ENCODE peak calls at places on chromosomes 2 and 18, in nine cellular contexts. P is mammary epithelial cell; H is fibroblast of lung; J is adipocyte; V is body of pancreas; K is cardiac muscle cell; S is effector memory CD4-positive, alpha-beta T cell; U is endodermal cell; G is lower lobe of right lung. I is an unnamed sample. For H3K4me1, the result is how much of the 10 kb centered on the place peaks cover.

GRCh38 chr2:161983010-161983651 is 90.9 kb downstream of the DPP4 start:
- DNase-seq in P (no peak), H (no peak), J (no peak), V (no peak), K (no peak), S (no peak), U (no peak), G (no peak), I (no peak)

GRCh38 chr18:42137671-42138375 is 182.8 kb downstream of the PIK3C3 start:
- DNase-seq in P (no peak), H (no peak), J (no peak), V (no peak), K (no peak), S (no peak), U (no peak), G (no peak), I (no peak)

GRCh38 chr2:14255135-14255820 is 377.2 kb upstream of the LRATD1 start:
- DNase-seq in P (no peak), H (no peak), J (no peak), V (no peak), K (no peak), S (no peak), U (peak), G (no peak), I (no peak)

GRCh38 chr2:95354469-95354901 is 48.0 kb upstream of the FAHD2A start:
- DNase-seq in P (no peak), H (no peak), J (no peak), V (no peak), K (no peak), S (no peak), U (peak), G (no peak), I (no peak)

GRCh38 chr2:181673178-181673577 is 7.1 kb downstream of the NEUROD1 start:
- DNase-seq in P (no peak), H (no peak), J (no peak), V (no peak), K (no peak), S (no peak), U (no peak), G (no peak), I (no peak)

GRCh38 chr18:614980-615607 is 18.3 kb downstream of the CLUL1 start:
- DNase-seq in P (no peak), H (no peak), J (peak), V (peak), K (no peak), S (no peak), U (no peak), G (no peak), I (no peak)

GRCh38 chr2:149449017-149449416 is 118.6 kb downstream of the LYPD6 start:
- DNase-seq in P (no peak), H (no peak), J (no peak), V (no peak), K (no peak), S (no peak), U (no peak), G (no peak), I (no peak)

GRCh38 chr2:69007169-69007568 is 5.8 kb upstream of the ANTXR1 start:
- DNase-seq in P (no peak), H (peak), J (peak), V (no peak), K (no peak), S (no peak), U (no peak), G (no peak), I (no peak)

GRCh38 chr2:45974762-45975408 is 322.3 kb upstream of the EPAS1 start:
- DNase-seq in P (no peak), H (no peak), J (no peak), V (no peak), K (no peak), S (no peak), U (no peak), G (no peak), I (no peak)

GRCh38 chr2:240916571-240917008 is 10.5 kb downstream of the CROCC2 start:
- DNase-seq in P (no peak), H (peak), J (peak), V (peak), K (peak), S (no peak), U (peak), G (peak), I (no peak)

GRCh38 chr18:70671889-70672551 is 383.2 kb downstream of the SOCS6 start:
- DNase-seq in P (no peak), H (no peak), J (no peak), V (no peak), K (no peak), S (no peak), U (no peak), G (no peak), I (no peak)

GRCh38 chr2:188065386-188065785 is 226.3 kb upstream of the GULP1 start:
- DNase-seq in P (no peak), H (no peak), J (no peak), V (no peak), K (no peak), S (no peak), U (no peak), G (no peak), I (no peak)

GRCh38 chr2:207625014-207625755 is at the start of gene METTL21A:
- DNase-seq in P (peak), H (peak), J (peak), V (peak), K (peak), S (peak), U (peak), G (peak), I (peak)

GRCh38 chr18:13608791-13609552 is 117.4 kb downstream of the FAM210A start:
- DNase-seq in P (no peak), H (no peak), J (no peak), V (no peak), K (peak), S (no peak), U (no peak), G (no peak), I (no peak)

GRCh38 chr2:9710311-9710710 is 79.5 kb upstream of the YWHAQ start:
- DNase-seq in P (peak), H (peak), J (no peak), V (no peak), K (no peak), S (no peak), U (no peak), G (no peak), I (no peak)

GRCh38 chr2:236604971-236605734 is 35.5 kb downstream of the ACKR3 start:
- DNase-seq in P (no peak), H (peak), J (no peak), V (no peak), K (no peak), S (no peak), U (no peak), G (no peak), I (no peak)

GRCh38 chr2:157932480-157933205 is 56.5 kb upstream of the ACVR1 start:
- DNase-seq in P (no peak), H (peak), J (no peak), V (no peak), K (no peak), S (no peak), U (peak), G (no peak), I (no peak)

GRCh38 chr2:217711236-217711635 is 291.6 kb downstream of the TNS1 start:
- DNase-seq in P (no peak), H (peak), J (peak), V (no peak), K (no peak), S (no peak), U (no peak), G (no peak), I (no peak)

GRCh38 chr2:50872543-50872942 is 159.4 kb downstream of the NRXN1 start:
- DNase-seq in P (no peak), H (no peak), J (no peak), V (no peak), K (no peak), S (no peak), U (peak), G (no peak), I (no peak)

GRCh38 chr2:71068218-71069035 is at the start of gene NAGK:
- DNase-seq in P (peak), H (peak), J (peak), V (peak), K (peak), S (peak), U (peak), G (peak), I (peak)
- H3K4me1 ChIP-seq in P (half or more), H (under half), J (under half), V (under half), K (under half), S (under half), U (under half), G (half or more), I (under half)

DNA sequence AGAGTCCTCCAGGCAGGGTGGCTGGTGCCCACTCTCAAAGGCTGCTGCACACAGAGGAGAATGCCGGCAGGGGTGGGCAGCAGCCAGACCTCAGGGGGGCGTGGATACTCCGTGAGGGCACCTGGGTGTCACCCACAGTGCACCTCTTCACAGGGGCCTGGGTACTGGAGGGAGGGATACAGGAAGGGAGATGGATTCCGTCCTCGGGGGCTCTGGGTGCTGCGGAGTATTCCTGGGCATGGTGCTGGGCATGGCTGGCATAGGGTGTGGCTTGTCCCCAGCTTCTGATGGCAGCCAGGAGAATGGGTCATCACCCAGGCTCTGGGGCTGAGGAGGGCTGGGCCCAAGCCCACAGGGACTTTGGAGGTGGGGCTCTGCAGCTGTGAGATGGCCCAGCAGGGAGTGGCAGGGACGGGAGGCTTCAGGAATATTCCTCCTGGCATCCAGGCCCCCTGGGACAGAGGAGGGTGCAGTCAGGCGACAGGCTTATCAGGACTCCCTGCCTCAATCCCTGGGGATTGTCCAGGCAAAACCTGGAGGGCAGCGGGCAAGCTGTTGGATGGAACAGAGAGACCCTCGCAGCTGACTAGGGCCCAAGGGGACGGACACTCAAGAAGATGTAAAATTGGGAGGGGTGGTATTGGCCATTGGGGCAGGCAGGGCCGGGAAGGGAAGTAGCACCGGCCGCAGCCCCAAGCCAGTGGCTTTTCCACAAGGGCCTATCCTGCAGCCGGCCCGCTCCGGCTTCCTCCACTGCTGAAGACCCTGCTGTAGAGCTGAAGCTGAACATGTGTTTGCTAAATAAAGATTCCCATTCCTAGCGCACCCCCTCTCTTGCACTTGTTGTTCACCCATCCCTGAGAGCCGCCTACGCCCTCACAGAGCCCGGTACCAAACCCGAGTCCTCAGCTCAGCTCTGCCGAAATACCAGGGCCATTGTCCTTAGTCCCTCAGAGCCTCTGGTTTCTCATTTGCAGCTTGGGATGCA is 5.7 kb upstream of the KLHL30 start:
- DNase-seq in P (no peak), H (no peak), J (no peak), V (no peak), K (no peak), S (no peak), U (no peak), G (peak), I (no peak)
- H3K4me1 ChIP-seq in P (under half), H (under half), J (under half), V (under half), K (under half), S (under half), U (under half), G (under half), I (under half)

GRCh38 chr2:203710211-203710610 is 3.8 kb downstream of the CD28 start:
- DNase-seq in P (no peak), H (no peak), J (no peak), V (no peak), K (no peak), S (no peak), U (no peak), G (no peak), I (no peak)
- H3K4me1 ChIP-seq in P (under half), H (under half), J (under half), V (under half), K (under half), S (under half), U (under half), G (under half), I (half or more)

DNA sequence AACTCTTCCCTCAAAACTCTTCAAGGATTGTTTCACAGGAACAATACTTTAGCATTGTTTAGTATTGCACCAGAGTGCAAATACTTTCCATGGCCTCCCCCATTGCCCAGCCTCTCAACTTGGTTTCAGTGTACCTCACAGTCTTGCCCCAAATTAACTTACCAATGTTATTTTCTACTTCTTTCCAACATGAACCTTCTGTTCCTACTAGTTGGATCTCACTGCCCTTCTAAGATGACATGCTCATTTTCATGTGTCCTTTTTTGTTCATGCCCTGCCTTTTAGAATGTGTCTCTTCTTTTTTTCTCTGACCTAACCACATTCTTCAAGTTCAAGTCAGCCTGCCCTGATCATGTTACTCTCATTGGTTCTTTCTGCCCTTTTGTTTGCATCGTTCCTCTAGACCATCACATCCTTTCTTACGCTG is 4.1 kb downstream of the SPATS2L start:
- DNase-seq in P (no peak), H (peak), J (peak), V (no peak), K (no peak), S (no peak), U (no peak), G (no peak), I (no peak)
- H3K4me1 ChIP-seq in P (under half), H (under half), J (under half), V (under half), K (under half), S (under half), U (under half), G (under half), I (under half)

GRCh38 chr18:21307578-21307977 is 65.5 kb downstream of the GREB1L start:
- DNase-seq in P (no peak), H (no peak), J (no peak), V (no peak), K (no peak), S (no peak), U (no peak), G (no peak), I (no peak)
- H3K4me1 ChIP-seq in P (under half), H (under half), J (under half), V (under half), K (under half), S (under half), U (under half), G (under half), I (under half)

DNA sequence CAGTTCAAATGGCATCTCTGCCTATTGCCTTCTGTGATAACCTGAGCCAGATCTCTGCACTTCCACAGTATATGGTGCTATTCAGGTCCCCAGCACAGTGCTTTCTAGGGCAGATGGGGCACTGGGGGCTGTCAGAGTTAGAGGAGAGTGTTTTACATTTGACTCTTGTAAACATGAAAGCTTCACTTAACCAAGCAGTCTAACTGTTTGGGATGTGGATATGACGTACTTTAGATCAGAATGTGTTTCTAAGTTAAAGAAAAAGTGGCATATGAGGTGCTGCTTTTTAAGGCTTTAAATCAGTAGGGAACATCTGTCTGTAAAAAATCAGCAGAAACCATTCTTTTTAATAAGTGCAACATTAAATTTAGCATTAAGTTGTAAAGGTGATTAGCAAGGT is 75.7 kb downstream of the MYO1B start:
- DNase-seq in P (no peak), H (no peak), J (no peak), V (no peak), K (peak), S (no peak), U (no peak), G (no peak), I (no peak)
- H3K4me1 ChIP-seq in P (half or more), H (under half), J (half or more), V (under half), K (under half), S (under half), U (under half), G (under half), I (under half)

DNA sequence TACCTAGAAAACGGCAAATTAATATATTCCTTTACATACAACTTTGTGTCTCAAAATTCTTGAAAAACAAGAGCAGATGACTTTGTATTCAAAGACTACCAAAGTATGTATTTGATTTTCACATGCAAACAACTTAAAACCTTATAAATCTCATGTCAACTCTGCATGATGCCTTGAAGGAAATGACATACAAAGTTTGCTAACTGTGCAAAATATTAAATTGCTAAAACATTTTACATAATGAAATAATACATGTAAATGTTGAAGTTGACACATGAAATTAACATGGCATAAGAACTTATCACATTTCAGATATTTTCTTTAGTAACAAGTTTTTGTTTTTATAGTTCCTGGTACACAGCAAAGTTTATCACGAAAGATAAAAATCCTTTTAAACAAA is 20.8 kb upstream of the C2orf42 start:
- DNase-seq in P (no peak), H (no peak), J (no peak), V (no peak), K (no peak), S (no peak), U (no peak), G (no peak), I (no peak)
- H3K4me1 ChIP-seq in P (under half), H (under half), J (under half), V (under half), K (under half), S (under half), U (under half), G (under half), I (under half)